ENCODE peak calls at places on chromosomes 2 and 18, in six cellular contexts. S is CD8-positive, alpha-beta memory T cell; O is lower lobe of right lung; U is spleen; N is skeletal muscle cell; W is H7. Z is an unnamed sample.
A peak's percentile ranks its signal among the peaks of the same experiment; 100 is the strongest.

GRCh38 chr2:239020541-239021041 is 172.7 kb downstream of the TWIST2 start:
- DNase-seq in U (peak; percentile 70), W (no peak), N (no peak), S (no peak), O (no peak), Z (no peak)

GRCh38 chr2:230849633-230850357 is 14.9 kb upstream of the ITM2C start:
- DNase-seq in W (peak; percentile 96), N (no peak), O (peak; percentile 76), S (peak; percentile 67), U (peak; percentile 91), Z (peak; percentile 64)

GRCh38 chr2:240238201-240238600 is 97.7 kb upstream of the OTOS start:
- DNase-seq in N (no peak), W (no peak), U (no peak), S (no peak), O (no peak), Z (no peak)

GRCh38 chr2:182726473-182726872 is 10.4 kb downstream of the DNAJC10 start:
- DNase-seq in U (no peak), W (no peak), S (no peak), N (no peak), O (no peak), Z (no peak)

GRCh38 chr2:215522237-215522636 is 86.4 kb upstream of the FN1 start:
- DNase-seq in N (no peak), U (no peak), O (no peak), S (no peak), W (no peak), Z (no peak)

GRCh38 chr2:168515502-168515901 is 59.4 kb downstream of the CERS6 start:
- DNase-seq in O (no peak), U (no peak), S (no peak), N (peak; percentile 78), W (no peak), Z (no peak)

GRCh38 chr2:169119117-169119770 is 49.9 kb downstream of the DHRS9 start:
- DNase-seq in O (no peak), S (no peak), U (no peak), W (no peak), N (no peak), Z (no peak)

GRCh38 chr18:9403795-9404564 is 69.4 kb downstream of the TWSG1 start:
- DNase-seq in O (no peak), S (no peak), W (peak; percentile 55), N (no peak), U (no peak), Z (no peak)

GRCh38 chr18:55541571-55541970 is 46.4 kb downstream of the TCF4 start:
- DNase-seq in O (no peak), N (no peak), W (no peak), U (no peak), S (no peak), Z (no peak)

GRCh38 chr2:240567872-240568677 is at the start of gene RNPEPL1:
- DNase-seq in W (peak; percentile 93), S (peak; percentile 51), N (no peak), U (peak; percentile 93), O (peak; percentile 68), Z (peak; percentile 53)

GRCh38 chr2:224892574-224893204 is 149.6 kb downstream of the DOCK10 start:
- DNase-seq in N (no peak), U (no peak), W (peak; percentile 14), O (no peak), S (no peak), Z (no peak)

GRCh38 chr2:159615936-159616733 is at the start of gene BAZ2B:
- DNase-seq in N (peak; percentile 57), U (no peak), S (peak; percentile 1), W (peak; percentile 44), O (no peak), Z (peak; percentile 8)

GRCh38 chr2:159614534-159615186 is 1.7 kb downstream of the BAZ2B start:
- DNase-seq in O (no peak), N (no peak), U (no peak), S (no peak), W (no peak), Z (no peak)

GRCh38 chr2:159615187-159615935 is 987 bp downstream of the BAZ2B start:
- DNase-seq in W (peak; percentile 81), O (peak; percentile 94), N (peak; percentile 70), S (peak; percentile 11), U (peak; percentile 93), Z (peak; percentile 25)

GRCh38 chr2:159617651-159618050 is 1.3 kb upstream of the BAZ2B start:
- DNase-seq in W (peak; percentile 24), U (no peak), S (no peak), N (no peak), O (no peak), Z (no peak)

GRCh38 chr2:159617080-159617479 is 732 bp upstream of the BAZ2B start:
- DNase-seq in S (no peak), O (no peak), U (no peak), W (no peak), N (no peak), Z (no peak)
- H3K4me3 ChIP-seq in S (no peak overlapping the region), O (peak overlapping the region; percentile 67), U (peak overlapping the region; percentile 66), W (peak overlapping the region; percentile 89), N (peak overlapping the region; percentile 53), Z (no peak overlapping the region)

DNA sequence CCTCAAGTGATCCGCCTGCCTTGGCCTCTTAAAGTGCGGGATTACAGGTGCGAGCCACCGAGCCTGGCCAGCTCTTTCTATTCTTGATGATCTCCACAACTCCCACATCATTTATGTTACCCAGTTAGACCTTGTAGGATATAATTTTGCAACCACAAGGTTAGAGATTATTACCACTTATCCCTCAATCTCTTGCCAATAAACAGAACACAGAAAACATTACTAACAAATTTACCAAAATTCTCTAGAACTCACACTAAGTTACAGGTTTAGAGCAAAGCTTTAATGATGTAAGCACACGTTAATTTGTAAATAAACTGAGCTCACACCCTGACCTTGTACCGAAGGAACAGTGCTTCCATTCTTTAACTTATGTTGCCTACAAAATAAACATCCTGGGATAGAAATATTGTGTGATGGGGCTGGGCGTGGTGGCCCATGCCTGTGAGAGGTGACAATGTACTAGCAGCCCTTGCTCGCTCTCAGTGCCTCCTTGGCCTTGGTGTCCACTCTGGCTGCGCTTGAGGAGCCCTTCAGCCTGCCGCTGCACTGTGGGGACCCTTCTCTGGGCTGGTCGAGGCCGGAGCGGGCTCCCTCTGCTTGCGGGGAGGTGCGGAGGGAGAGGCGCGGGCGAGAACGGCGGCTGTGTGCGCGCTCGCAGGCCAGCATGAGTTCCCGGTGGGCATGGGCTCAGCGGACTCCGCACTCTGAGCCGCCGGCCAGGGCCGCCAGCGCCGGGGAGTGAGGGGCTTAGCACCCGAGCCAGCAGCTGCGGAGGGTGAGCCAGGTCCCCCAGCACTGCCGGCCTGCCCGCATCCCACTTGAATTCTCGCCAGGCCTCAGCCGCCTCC is 42.1 kb upstream of the ITSN2 start:
- DNase-seq in S (no peak), O (no peak), U (no peak), N (no peak), W (no peak), Z (no peak)
- H3K4me3 ChIP-seq in S (no peak overlapping the region), O (peak overlapping the region; percentile 30), U (no peak overlapping the region), N (peak overlapping the region; percentile 30), W (no peak overlapping the region), Z (no peak overlapping the region)

GRCh38 chr2:189698020-189698887 is 23.8 kb downstream of the ANKAR start:
- DNase-seq in U (no peak), N (no peak), O (no peak), W (peak; percentile 62), S (peak; percentile 16), Z (peak; percentile 49)
- H3K4me3 ChIP-seq in U (no peak overlapping the region), N (no peak overlapping the region), O (no peak overlapping the region), W (peak overlapping the region; percentile 19), S (no peak overlapping the region), Z (no peak overlapping the region)

DNA sequence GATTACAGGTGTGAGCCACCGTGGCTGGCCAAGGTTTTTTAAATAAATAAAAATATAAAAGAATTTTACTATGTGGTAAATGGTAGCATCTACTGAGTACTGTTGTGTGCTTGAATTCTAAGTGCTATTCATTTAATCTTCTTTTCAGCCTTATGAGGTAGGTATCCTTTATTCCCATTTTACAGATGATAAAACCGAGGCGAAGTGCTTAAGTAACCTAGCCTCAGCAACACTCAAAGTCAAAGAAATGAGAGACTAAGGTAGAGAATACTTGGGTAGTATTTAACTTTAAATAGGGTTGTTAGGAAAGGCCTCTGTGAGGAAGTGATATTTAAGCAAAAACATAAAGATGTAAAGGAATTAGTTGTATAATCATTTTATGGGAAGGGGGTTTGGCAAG is 5.7 kb upstream of the THOC1 start:
- DNase-seq in U (no peak), W (no peak), S (no peak), N (no peak), O (no peak), Z (no peak)
- H3K4me3 ChIP-seq in U (no peak overlapping the region), W (no peak overlapping the region), S (no peak overlapping the region), N (no peak overlapping the region), O (no peak overlapping the region), Z (no peak overlapping the region)

GRCh38 chr2:22486343-22486742 is 898.6 kb upstream of the KLHL29 start:
- DNase-seq in N (no peak), O (no peak), U (no peak), W (no peak), S (no peak), Z (no peak)

GRCh38 chr2:22485456-22485855 is 899.5 kb upstream of the KLHL29 start:
- DNase-seq in U (no peak), S (no peak), O (no peak), W (no peak), N (no peak), Z (no peak)

GRCh38 chr2:22481507-22482217 is 903.3 kb upstream of the KLHL29 start:
- DNase-seq in O (no peak), U (no peak), S (no peak), W (no peak), N (no peak), Z (no peak)

GRCh38 chr2:22487541-22487940 is 897.4 kb upstream of the KLHL29 start:
- DNase-seq in O (no peak), W (no peak), U (no peak), S (no peak), N (no peak), Z (no peak)

DNA sequence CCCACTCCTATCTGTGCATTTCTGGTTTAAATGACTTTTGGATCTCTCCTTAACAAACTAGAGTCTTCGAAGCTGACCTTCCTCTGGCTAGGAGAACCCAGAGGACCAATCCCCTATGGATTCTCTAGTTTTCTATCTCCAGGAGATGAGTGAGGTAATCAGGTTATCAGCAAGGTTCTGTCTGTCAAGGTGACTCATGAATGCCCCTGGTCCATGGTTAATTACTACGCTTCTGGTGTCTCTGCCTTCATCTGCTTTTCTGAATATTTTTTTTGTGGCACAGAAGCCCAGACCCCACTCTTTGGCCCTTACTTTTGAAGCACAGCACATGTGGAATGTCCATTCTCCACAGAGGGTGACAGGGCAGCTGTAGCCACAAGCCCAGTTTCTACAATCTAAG is 897.9 kb upstream of the KLHL29 start:
- DNase-seq in S (no peak), O (no peak), N (no peak), U (no peak), W (no peak), Z (no peak)
- H3K4me3 ChIP-seq in S (no peak overlapping the region), O (no peak overlapping the region), N (no peak overlapping the region), U (no peak overlapping the region), W (no peak overlapping the region), Z (no peak overlapping the region)

Z was measured in CD4-positive, alpha-beta memory T cell.